ENCODE peak calls at places on chromosomes 13 and 19, in six cellular contexts. A is left ventricle myocardium inferior; T is cardiac fibroblast; Q is activated naive CD8-positive, alpha-beta T cell treated with anti-CD3 and anti-CD28 coated beads, Interleukin-2, amount 10 ng/mL, durations not matched to agents 7 days and 5 days; E is EL; F is T-helper 2 cell. M is an unnamed sample.
A peak's percentile ranks its signal among the peaks of the same experiment; 100 is the strongest.

GRCh38 chr13:107866666-107867623 is 348.4 kb downstream of the LIG4 start:
- DNase-seq in A (no peak), T (peak; percentile 8), Q (peak; percentile 25), E (no peak), F (no peak), M (no peak)

GRCh38 chr13:50523307-50523706 is 320.2 kb downstream of the DLEU7 start:
- DNase-seq in A (no peak), T (no peak), Q (no peak), E (no peak), F (no peak), M (no peak)

GRCh38 chr19:49977111-49977510 is 16.1 kb upstream of the SIGLEC11 start:
- DNase-seq in A (no peak), T (no peak), Q (no peak), E (no peak), F (no peak), M (no peak)

GRCh38 chr19:14871619-14872230 is 14.2 kb downstream of the OR7A17 start:
- DNase-seq in A (no peak), T (peak; percentile 33), Q (no peak), E (peak; percentile 6), F (no peak), M (no peak)

GRCh38 chr19:40800339-40800996 is 1.5 kb downstream of the EGLN2 start:
- DNase-seq in A (no peak), T (no peak), Q (peak; percentile 49), E (no peak), F (no peak), M (no peak)

GRCh38 chr13:41622545-41623429 is 165.4 kb downstream of the RGCC start:
- DNase-seq in A (no peak), T (peak; percentile 76), Q (no peak), E (peak; percentile 44), F (no peak), M (no peak)

GRCh38 chr19:6707011-6707657 is 13.3 kb downstream of the C3 start:
- DNase-seq in A (no peak), T (no peak), Q (no peak), E (no peak), F (no peak), M (no peak)

GRCh38 chr13:44484562-44485164 is 91.5 kb downstream of the TSC22D1 start:
- DNase-seq in A (no peak), T (no peak), Q (no peak), E (no peak), F (no peak), M (no peak)

GRCh38 chr13:39052944-39053343 is 14.7 kb downstream of the NHLRC3 start:
- DNase-seq in A (no peak), T (no peak), Q (no peak), E (no peak), F (no peak), M (no peak)

GRCh38 chr13:73844986-73845385 is 289.2 kb downstream of the KLF12 start:
- DNase-seq in A (no peak), T (peak; percentile 62), Q (no peak), E (peak; percentile 23), F (no peak), M (no peak)

GRCh38 chr19:49362926-49363264 is 679 bp upstream of the TEAD2 start:
- DNase-seq in A (peak; percentile 59), T (no peak), Q (no peak), E (no peak), F (no peak), M (no peak)

GRCh38 chr19:42325896-42326771 is 699 bp downstream of the MEGF8 start:
- DNase-seq in A (peak; percentile 38), T (no peak), Q (peak; percentile 67), E (no peak), F (no peak), M (no peak)

GRCh38 chr13:20412761-20413355 is 112.8 kb downstream of the CRYL1 start:
- DNase-seq in A (no peak), T (peak; percentile 14), Q (no peak), E (peak; percentile 14), F (no peak), M (no peak)

GRCh38 chr19:35853038-35853756 is 893 bp upstream of the NPHS1 start:
- DNase-seq in A (no peak), T (no peak), Q (no peak), E (no peak), F (no peak), M (no peak)

GRCh38 chr13:94858856-94859811 is 146.8 kb upstream of the SOX21 start:
- DNase-seq in A (peak; percentile 67), T (no peak), Q (no peak), E (no peak), F (no peak), M (no peak)

GRCh38 chr19:17075860-17076538 is 422 bp downstream of the MYO9B start:
- DNase-seq in A (peak; percentile 36), T (no peak), Q (peak; percentile 75), E (peak; percentile 46), F (peak; percentile 46), M (peak; percentile 51)

GRCh38 chr13:72886272-72887062 is 104.5 kb downstream of the PIBF1 start:
- DNase-seq in A (no peak), T (peak; percentile 64), Q (no peak), E (peak; percentile 10), F (no peak), M (no peak)

GRCh38 chr19:33350538-33351309 is 22.8 kb upstream of the CEBPG start:
- DNase-seq in A (no peak), T (peak; percentile 79), Q (no peak), E (peak; percentile 45), F (no peak), M (no peak)

GRCh38 chr19:11435833-11436313 is 438 bp downstream of the PRKCSH start:
- DNase-seq in A (no peak), T (no peak), Q (no peak), E (peak; percentile 42), F (no peak), M (no peak)

GRCh38 chr13:98981596-98982195 is 3.8 kb upstream of the DOCK9 start:
- DNase-seq in A (no peak), T (no peak), Q (no peak), E (no peak), F (no peak), M (no peak)

GRCh38 chr13:111936267-111936925 is 130.6 kb upstream of the SOX1 start:
- DNase-seq in A (no peak), T (no peak), Q (no peak), E (no peak), F (no peak), M (no peak)

GRCh38 chr19:2311093-2311492 is 3.1 kb upstream of the LINGO3 start:
- DNase-seq in A (no peak), T (no peak), Q (no peak), E (no peak), F (no peak), M (no peak)

GRCh38 chr19:20259615-20260014 is 92.6 kb downstream of the ZNF486 start:
- DNase-seq in A (no peak), T (no peak), Q (no peak), E (no peak), F (no peak), M (no peak)

GRCh38 chr19:8355631-8356402 is 8.1 kb upstream of the ANGPTL4 start:
- DNase-seq in A (no peak), T (peak; percentile 99), Q (no peak), E (peak; percentile 99), F (no peak), M (no peak)

GRCh38 chr13:105363747-105364177 is 1171.7 kb downstream of the EFNB2 start:
- DNase-seq in A (no peak), T (no peak), Q (no peak), E (no peak), F (no peak), M (no peak)

GRCh38 chr13:51477653-51478324 is 25.0 kb upstream of the INTS6 start:
- DNase-seq in A (no peak), T (no peak), Q (no peak), E (no peak), F (no peak), M (no peak)

GRCh38 chr19:11019262-11019661 is 58.4 kb downstream of the SMARCA4 start:
- DNase-seq in A (no peak), T (no peak), Q (no peak), E (no peak), F (no peak), M (no peak)

GRCh38 chr19:45173816-45174215 is 4.2 kb downstream of the TRAPPC6A start:
- DNase-seq in A (no peak), T (no peak), Q (no peak), E (peak; percentile 60), F (no peak), M (no peak)

GRCh38 chr19:21084343-21084742 is 2.3 kb downstream of the ZNF714 start:
- DNase-seq in A (no peak), T (peak; percentile 66), Q (no peak), E (peak; percentile 71), F (no peak), M (no peak)

GRCh38 chr19:49133621-49134454 is 14.5 kb downstream of the PPFIA3 start:
- DNase-seq in A (peak; percentile 71), T (peak; percentile 55), Q (peak; percentile 72), E (peak; percentile 70), F (peak; percentile 53), M (no peak)

GRCh38 chr13:20495087-20496023 is 30.3 kb downstream of the CRYL1 start:
- DNase-seq in A (no peak), T (peak; percentile 83), Q (no peak), E (peak; percentile 67), F (peak; percentile 38), M (peak; percentile 7)

GRCh38 chr19:6947745-6948144 is 60.4 kb downstream of the ADGRE1 start:
- DNase-seq in A (no peak), T (peak; percentile 86), Q (peak; percentile 38), E (peak; percentile 73), F (no peak), M (no peak)

GRCh38 chr13:113886561-113887112 is 22.8 kb upstream of the GAS6 start:
- DNase-seq in A (no peak), T (no peak), Q (no peak), E (no peak), F (no peak), M (no peak)

GRCh38 chr19:29945433-29945832 is 3.4 kb downstream of the URI1 start:
- DNase-seq in A (no peak), T (no peak), Q (no peak), E (no peak), F (no peak), M (no peak)

GRCh38 chr13:21137696-21138095 is 38.7 kb downstream of the SKA3 start:
- DNase-seq in A (no peak), T (peak; percentile 74), Q (no peak), E (peak; percentile 72), F (no peak), M (no peak)

GRCh38 chr19:18386543-18387251 is 739 bp downstream of the GDF15 start:
- DNase-seq in A (no peak), T (no peak), Q (no peak), E (no peak), F (no peak), M (no peak)

GRCh38 chr19:50461066-50461875 is 15.0 kb upstream of the EMC10 start:
- DNase-seq in A (peak; percentile 36), T (peak; percentile 77), Q (peak; percentile 70), E (peak; percentile 74), F (peak; percentile 35), M (peak; percentile 25)